ENCODE peak calls at places on chromosomes 2 and 18, in seven cellular contexts. T is HCT116, N is OCI-LY7, L is mesenchymal stem cell, M is osteoblast, K is IMR-90, B is K562. S is an unnamed sample.

GRCh38 chr2:218827701-218828476 is 3.7 kb downstream of the PRKAG3 start:
- DNase-seq in T (no peak), N (no peak), L (no peak), M (no peak), K (no peak), B (no peak), S (no peak)

GRCh38 chr18:27825735-27826477 is 351.0 kb downstream of the CDH2 start:
- DNase-seq in T (no peak), N (no peak), L (no peak), M (no peak), K (no peak), B (no peak), S (no peak)

GRCh38 chr2:124402274-124402673 is 377.2 kb downstream of the CNTNAP5 start:
- DNase-seq in T (no peak), N (no peak), L (no peak), M (no peak), K (no peak), B (no peak), S (no peak)

GRCh38 chr2:54255230-54256090 is 569 bp downstream of the TSPYL6 start:
- DNase-seq in T (no peak), N (no peak), L (no peak), M (no peak), K (no peak), B (peak; percentile 42), S (no peak)

GRCh38 chr2:224922142-224922727 is 120.0 kb downstream of the DOCK10 start:
- DNase-seq in T (no peak), N (peak; percentile 85), L (no peak), M (no peak), K (peak; percentile 18), B (no peak), S (peak; percentile 79)

GRCh38 chr2:235523021-235523420 is 29.2 kb downstream of the AGAP1 start:
- DNase-seq in T (no peak), N (no peak), L (no peak), M (no peak), K (no peak), B (no peak), S (no peak)

GRCh38 chr2:199956062-199956380 is 639 bp downstream of the MAIP1 start:
- DNase-seq in T (no peak), N (peak; percentile 9), L (no peak), M (no peak), K (no peak), B (no peak), S (no peak)

GRCh38 chr2:47402555-47402804 is 476 bp upstream of the MSH2 start:
- DNase-seq in T (no peak), N (no peak), L (peak; percentile 51), M (peak; percentile 86), K (peak; percentile 45), B (no peak), S (no peak)

GRCh38 chr2:1501196-1501851 is 88.1 kb downstream of the TPO start:
- DNase-seq in T (no peak), N (no peak), L (no peak), M (no peak), K (no peak), B (no peak), S (no peak)

GRCh38 chr2:188894979-188895378 is 79.2 kb upstream of the COL3A1 start:
- DNase-seq in T (no peak), N (no peak), L (no peak), M (no peak), K (no peak), B (no peak), S (no peak)

GRCh38 chr2:54569745-54570296 is 113.7 kb downstream of the SPTBN1 start:
- DNase-seq in T (no peak), N (peak; percentile 66), L (no peak), M (no peak), K (no peak), B (peak; percentile 66), S (peak; percentile 85)

GRCh38 chr2:141492816-141493215 is 638.0 kb downstream of the LRP1B start:
- DNase-seq in T (no peak), N (no peak), L (no peak), M (no peak), K (no peak), B (no peak), S (no peak)

GRCh38 chr2:63590621-63591408 is 2.1 kb downstream of the MDH1 start:
- DNase-seq in T (no peak), N (peak; percentile 72), L (peak; percentile 24), M (no peak), K (no peak), B (peak; percentile 56), S (peak; percentile 80)

GRCh38 chr2:3034396-3034795 is 343.2 kb downstream of the EIPR1 start:
- DNase-seq in T (no peak), N (no peak), L (no peak), M (no peak), K (no peak), B (no peak), S (no peak)

GRCh38 chr2:179825494-179825893 is 35.9 kb downstream of the ZNF385B start:
- DNase-seq in T (no peak), N (peak; percentile 23), L (peak; percentile 34), M (no peak), K (no peak), B (peak; percentile 60), S (no peak)

GRCh38 chr2:120350801-120351324 is 4.9 kb downstream of the INHBB start:
- DNase-seq in T (no peak), N (no peak), L (no peak), M (peak; percentile 83), K (no peak), B (peak; percentile 18), S (no peak)

GRCh38 chr2:232292395-232293154 is 86.0 kb upstream of the ALPP start:
- DNase-seq in T (peak; percentile 54), N (peak; percentile 75), L (peak; percentile 63), M (peak; percentile 72), K (peak; percentile 51), B (peak; percentile 68), S (peak; percentile 67)

GRCh38 chr2:232293191-232293590 is 85.4 kb upstream of the ALPP start:
- DNase-seq in T (no peak), N (no peak), L (no peak), M (no peak), K (no peak), B (no peak), S (no peak)

GRCh38 chr2:232295971-232296370 is 82.6 kb upstream of the ALPP start:
- DNase-seq in T (no peak), N (no peak), L (no peak), M (no peak), K (no peak), B (no peak), S (no peak)

GRCh38 chr2:232288489-232288888 is 90.1 kb upstream of the ALPP start:
- DNase-seq in T (no peak), N (no peak), L (no peak), M (no peak), K (peak; percentile 11), B (no peak), S (no peak)

GRCh38 chr2:232291343-232291742 is 87.2 kb upstream of the ALPP start:
- DNase-seq in T (no peak), N (no peak), L (no peak), M (no peak), K (no peak), B (no peak), S (no peak)
- H3K4me1 ChIP-seq in T (no peaks in the 10 kb centered on the region), N (peaks cover 4% of the 10 kb centered on the region), L (peaks cover 9% of the 10 kb centered on the region), M (no peaks in the 10 kb centered on the region), K (peaks cover 1% of the 10 kb centered on the region), B (no peaks in the 10 kb centered on the region), S (peaks cover 10% of the 10 kb centered on the region)

GRCh38 chr2:241321911-241322310 is 6.2 kb downstream of the SEPTIN2 start:
- DNase-seq in T (no peak), N (no peak), L (no peak), M (no peak), K (no peak), B (no peak), S (no peak)
- H3K4me2 ChIP-seq in T (no peak overlapping the region), N (peak overlapping the region; percentile 86), L (no peak overlapping the region), M (peak overlapping the region; percentile 3), K (peak overlapping the region; percentile 36), B (no peak overlapping the region), S (no peak overlapping the region)

GRCh38 chr2:15426606-15427005 is 134.5 kb downstream of the NBAS start:
- DNase-seq in T (no peak), N (no peak), L (no peak), M (no peak), K (no peak), B (no peak), S (no peak)
- H3K4me3 ChIP-seq in T (no peak overlapping the region), N (no peak overlapping the region), L (no peak overlapping the region), M (no peak overlapping the region), K (no peak overlapping the region), B (no peak overlapping the region), S (no peak overlapping the region)

GRCh38 chr2:111029135-111029927 is 91.4 kb upstream of the BCL2L11 start:
- DNase-seq in T (no peak), N (no peak), L (no peak), M (no peak), K (no peak), B (no peak), S (no peak)
- H3K4me1 ChIP-seq in T (peaks cover 54% of the 10 kb centered on the region), N (peaks cover 43% of the 10 kb centered on the region), L (peaks cover 16% of the 10 kb centered on the region), M (peaks cover 4% of the 10 kb centered on the region), K (no peaks in the 10 kb centered on the region), B (no peaks in the 10 kb centered on the region), S (peaks cover 6% of the 10 kb centered on the region)

GRCh38 chr2:170680172-170680913 is 34.8 kb upstream of the SP5 start:
- DNase-seq in T (no peak), N (no peak), L (no peak), M (no peak), K (no peak), B (no peak), S (peak; percentile 19)
- H3K4me2 ChIP-seq in T (no peak overlapping the region), N (no peak overlapping the region), L (no peak overlapping the region), M (no peak overlapping the region), K (no peak overlapping the region), B (no peak overlapping the region), S (no peak overlapping the region)

DNA sequence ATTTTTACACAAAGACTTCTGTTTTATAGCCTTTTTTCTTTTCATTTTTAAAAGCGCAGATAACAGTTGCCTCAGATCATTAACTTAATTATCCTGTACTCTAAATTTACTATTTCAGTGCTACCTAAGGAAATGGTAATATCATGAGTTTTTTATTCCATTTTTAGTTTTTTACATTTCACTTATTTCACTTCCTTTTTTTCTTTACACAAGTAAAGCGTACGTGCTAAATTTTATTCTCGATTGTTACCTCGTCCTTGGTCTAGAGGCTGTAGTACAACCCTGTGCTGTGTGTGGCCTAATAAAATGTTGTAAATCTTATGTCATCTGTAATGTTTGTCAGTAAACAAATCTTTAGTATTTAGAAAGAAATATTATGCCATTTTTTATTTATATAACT is 49.2 kb downstream of the CRIM1 start:
- DNase-seq in T (no peak), N (peak; percentile 59), L (no peak), M (no peak), K (no peak), B (no peak), S (no peak)
- H3K4me3 ChIP-seq in T (peak overlapping the region; percentile 35), N (peak overlapping the region; percentile 62), L (no peak overlapping the region), M (no peak overlapping the region), K (no peak overlapping the region), B (no peak overlapping the region), S (no peak overlapping the region)